ENCODE peak calls at places on chromosomes 4 and X, in five cellular contexts. I is RWPE1, L is neural crest cell, R is hepatocyte, D is cardiac muscle cell. V is an unnamed sample.
A peak's percentile ranks its signal among the peaks of the same experiment; 100 is the strongest.

GRCh38 chr4:8872402-8873291 is 1.0 kb upstream of the HMX1 start:
- DNase-seq in I (no peak), L (no peak), R (no peak), D (no peak), V (no peak)

GRCh38 chr4:165635951-165636350 is 237.1 kb upstream of the TLL1 start:
- DNase-seq in I (no peak), L (no peak), R (no peak), D (no peak), V (no peak)

GRCh38 chrX:74420194-74421035 is 878 bp upstream of the SLC16A2 start:
- DNase-seq in I (peak; percentile 42), L (peak; percentile 26), R (peak; percentile 67), D (peak; percentile 60), V (no peak)

GRCh38 chr4:53928825-53929224 is 135.6 kb downstream of the CHIC2 start:
- DNase-seq in I (no peak), L (no peak), R (no peak), D (no peak), V (no peak)

GRCh38 chr4:182536221-182536620 is 293.0 kb downstream of the TENM3 start:
- DNase-seq in I (no peak), L (no peak), R (no peak), D (peak; percentile 90), V (no peak)

GRCh38 chr4:149409186-149410056 is 406.2 kb downstream of the IQCM start:
- DNase-seq in I (peak; percentile 73), L (no peak), R (no peak), D (no peak), V (no peak)

GRCh38 chrX:53684415-53685192 is 1.9 kb downstream of the HUWE1 start:
- DNase-seq in I (no peak), L (no peak), R (no peak), D (no peak), V (no peak)

GRCh38 chrX:39047174-39047573 is 245.9 kb downstream of the MID1IP1 start:
- DNase-seq in I (no peak), L (no peak), R (no peak), D (no peak), V (no peak)

GRCh38 chrX:150569155-150569477 is 695 bp downstream of the MTM1 start:
- DNase-seq in I (no peak), L (no peak), R (peak; percentile 46), D (no peak), V (no peak)

GRCh38 chrX:42519666-42520231 is 258.2 kb downstream of the PPP1R2C start:
- DNase-seq in I (peak; percentile 11), L (no peak), R (peak; percentile 43), D (no peak), V (no peak)
- TF ChIP-seq CTCF in I (no peak), L (peak; percentile 32), R (no peak), D (peak; percentile 11), V (no peak)

GRCh38 chr4:112185334-112185733 is 40.1 kb downstream of the FAM241A start:
- DNase-seq in I (no peak), L (no peak), R (no peak), D (no peak), V (no peak)

GRCh38 chr4:112181358-112182000 is 36.2 kb downstream of the FAM241A start:
- DNase-seq in I (no peak), L (no peak), R (no peak), D (no peak), V (no peak)

GRCh38 chr4:112184438-112184837 is 39.2 kb downstream of the FAM241A start:
- DNase-seq in I (no peak), L (no peak), R (no peak), D (no peak), V (no peak)

GRCh38 chr4:112183252-112183651 is 38.0 kb downstream of the FAM241A start:
- DNase-seq in I (no peak), L (no peak), R (no peak), D (no peak), V (no peak)

GRCh38 chr4:112182604-112183003 is 37.4 kb downstream of the FAM241A start:
- DNase-seq in I (no peak), L (no peak), R (no peak), D (no peak), V (no peak)
- TF ChIP-seq CTCF in I (no peak), L (no peak), R (no peak), D (no peak), V (no peak)

GRCh38 chr4:104393649-104394048 is 101.0 kb downstream of the CXXC4 start:
- DNase-seq in I (no peak), L (no peak), R (no peak), D (no peak), V (no peak)

GRCh38 chr4:104395219-104395618 is 99.5 kb downstream of the CXXC4 start:
- DNase-seq in I (no peak), L (no peak), R (no peak), D (no peak), V (no peak)

GRCh38 chr4:104394409-104394813 is 100.3 kb downstream of the CXXC4 start:
- DNase-seq in I (no peak), L (no peak), R (no peak), D (peak; percentile 38), V (no peak)
- TF ChIP-seq CTCF in I (no peak), L (no peak), R (no peak), D (no peak), V (no peak)

DNA sequence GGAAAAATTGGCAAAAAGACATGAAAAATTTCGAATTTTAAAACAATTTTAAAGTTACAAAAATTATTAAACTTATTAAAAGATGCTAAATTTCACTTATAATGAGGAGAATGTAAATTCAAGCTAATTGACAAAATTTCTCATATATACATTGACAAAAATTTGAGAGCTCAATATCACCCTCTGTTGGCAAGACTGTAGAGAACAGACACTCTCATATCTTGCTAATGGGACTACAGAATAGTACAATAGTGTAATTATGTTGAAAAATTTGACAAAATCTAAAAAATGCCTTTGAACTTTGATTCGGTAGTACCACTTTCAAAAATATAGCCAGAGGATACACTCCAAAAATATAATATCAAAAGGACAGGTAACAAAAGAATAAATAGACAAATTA is 29.8 kb downstream of the DCAF8L2 start:
- DNase-seq in I (no peak), L (no peak), R (peak; percentile 7), D (peak; percentile 13), V (peak; percentile 7)
- TF ChIP-seq CTCF in I (peak; percentile 30), L (peak; percentile 63), R (peak; percentile 36), D (peak; percentile 45), V (peak; percentile 44)

GRCh38 chrX:78124304-78124703 is 15.1 kb downstream of the TAF9B start:
- DNase-seq in I (no peak), L (no peak), R (no peak), D (no peak), V (no peak)
- TF ChIP-seq CTCF in I (no peak), L (peak; percentile 29), R (peak; percentile 25), D (peak; percentile 32), V (peak; percentile 30)

DNA sequence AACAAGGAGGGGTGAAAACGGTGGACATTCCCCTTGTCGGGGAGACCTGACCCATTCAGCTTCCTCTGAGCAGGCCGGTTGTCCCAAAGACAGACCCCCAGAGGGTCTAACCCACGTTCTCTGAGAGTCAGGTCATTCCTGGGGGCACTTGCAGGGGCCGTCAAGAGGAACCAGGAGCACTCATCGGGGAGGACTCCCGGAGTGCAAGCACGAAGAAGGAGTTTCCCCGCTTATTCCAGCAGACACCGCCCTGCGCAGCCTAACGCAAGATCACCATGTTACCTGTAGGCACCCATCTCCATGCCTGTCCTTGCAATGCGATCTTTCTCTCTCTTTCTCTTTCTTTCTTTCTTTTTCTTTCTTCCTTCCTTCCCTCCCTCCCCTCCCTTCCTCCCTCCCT is 154.2 kb downstream of the SHOX start:
- DNase-seq in I (no peak), L (no peak), R (no peak), D (no peak), V (no peak)
- TF ChIP-seq CTCF in I (no peak), L (no peak), R (no peak), D (no peak), V (no peak)

GRCh38 chr4:173231916-173232315 is 63.3 kb downstream of the GALNT7 start:
- DNase-seq in I (peak; percentile 19), L (no peak), R (peak; percentile 24), D (no peak), V (no peak)
- TF ChIP-seq CTCF in I (no peak), L (no peak), R (peak; percentile 34), D (peak; percentile 41), V (peak; percentile 31)

GRCh38 chrX:55450259-55450658 is 1.7 kb upstream of the MAGEH1 start:
- DNase-seq in I (no peak), L (no peak), R (peak; percentile 16), D (peak; percentile 23), V (no peak)
- TF ChIP-seq CTCF in I (no peak), L (peak; percentile 26), R (peak; percentile 33), D (peak; percentile 11), V (peak; percentile 13)

DNA sequence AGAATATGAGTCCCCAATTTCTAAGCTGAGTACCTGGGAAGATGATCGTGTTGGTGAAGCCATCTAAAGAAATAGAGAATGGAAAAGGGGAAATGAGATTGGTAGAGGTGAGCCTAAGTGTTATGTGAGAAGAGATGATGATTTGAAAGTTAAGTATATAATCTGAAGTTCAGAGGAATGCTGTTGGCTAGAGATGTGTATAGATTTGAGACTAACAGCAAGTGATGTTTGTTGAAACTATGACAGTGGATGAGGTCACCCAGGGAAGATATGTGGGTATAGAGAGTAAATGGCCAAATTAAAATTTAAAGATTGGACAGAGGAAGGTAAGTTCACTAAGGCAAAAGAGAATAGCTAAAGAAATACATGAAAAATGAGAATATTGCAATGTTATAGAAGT is 324.2 kb downstream of the MAPK10 start:
- DNase-seq in I (no peak), L (no peak), R (no peak), D (no peak), V (no peak)
- TF ChIP-seq CTCF in I (no peak), L (no peak), R (no peak), D (no peak), V (no peak)

V was measured in GM13977.